ENCODE peak calls at places on chromosomes 16 and 17, in six cellular contexts. O is AG09309, M is NB4, I is H1, B is left ventricle myocardium inferior, H is IMR-90. G is an unnamed sample.

GRCh38 chr16:81560979-81561657 is 116.5 kb downstream of the CMIP start:
- DNase-seq in O (no peak), M (no peak), I (no peak), B (no peak), H (peak; percentile 44), G (no peak)

GRCh38 chr17:32658470-32659418 is 172.0 kb downstream of the CDK5R1 start:
- DNase-seq in O (no peak), M (no peak), I (no peak), B (no peak), H (no peak), G (no peak)

GRCh38 chr17:69561462-69561861 is 147.0 kb downstream of the MAP2K6 start:
- DNase-seq in O (no peak), M (no peak), I (no peak), B (no peak), H (no peak), G (no peak)

GRCh38 chr16:85793662-85794298 is 5.6 kb downstream of the EMC8 start:
- DNase-seq in O (no peak), M (no peak), I (no peak), B (no peak), H (no peak), G (no peak)

GRCh38 chr17:48439473-48439872 is 9.5 kb upstream of the SKAP1 start:
- DNase-seq in O (no peak), M (no peak), I (no peak), B (no peak), H (no peak), G (no peak)

GRCh38 chr17:13419676-13420075 is 182.1 kb downstream of the HS3ST3A1 start:
- DNase-seq in O (no peak), M (peak; percentile 38), I (no peak), B (no peak), H (no peak), G (no peak)

GRCh38 chr17:65558683-65559311 is 2.7 kb downstream of the AXIN2 start:
- DNase-seq in O (no peak), M (no peak), I (no peak), B (no peak), H (no peak), G (no peak)

GRCh38 chr16:87344931-87345631 is 27.9 kb upstream of the C16orf95 start:
- DNase-seq in O (no peak), M (no peak), I (no peak), B (no peak), H (no peak), G (no peak)

GRCh38 chr17:44785921-44786320 is 27.1 kb downstream of the ADAM11 start:
- DNase-seq in O (no peak), M (no peak), I (no peak), B (no peak), H (no peak), G (no peak)

GRCh38 chr16:85687651-85688471 is 893 bp downstream of the GINS2 start:
- DNase-seq in O (no peak), M (no peak), I (no peak), B (no peak), H (no peak), G (no peak)

GRCh38 chr16:89373355-89374110 is 116.8 kb downstream of the ANKRD11 start:
- DNase-seq in O (peak; percentile 27), M (no peak), I (no peak), B (no peak), H (peak; percentile 55), G (peak; percentile 73)
- TF ChIP-seq CTCF in O (no peak), M (no peak), I (no peak), B (no peak), H (no peak), G (no peak)

GRCh38 chr17:38743556-38744171 is 4.5 kb downstream of the PCGF2 start:
- DNase-seq in O (no peak), M (no peak), I (no peak), B (no peak), H (no peak), G (no peak)
- H3K4me3 ChIP-seq in O (no peak overlapping the region), M (no peak overlapping the region), I (peak overlapping the region; percentile 39), B (no peak overlapping the region), H (no peak overlapping the region), G (no peak overlapping the region)

DNA sequence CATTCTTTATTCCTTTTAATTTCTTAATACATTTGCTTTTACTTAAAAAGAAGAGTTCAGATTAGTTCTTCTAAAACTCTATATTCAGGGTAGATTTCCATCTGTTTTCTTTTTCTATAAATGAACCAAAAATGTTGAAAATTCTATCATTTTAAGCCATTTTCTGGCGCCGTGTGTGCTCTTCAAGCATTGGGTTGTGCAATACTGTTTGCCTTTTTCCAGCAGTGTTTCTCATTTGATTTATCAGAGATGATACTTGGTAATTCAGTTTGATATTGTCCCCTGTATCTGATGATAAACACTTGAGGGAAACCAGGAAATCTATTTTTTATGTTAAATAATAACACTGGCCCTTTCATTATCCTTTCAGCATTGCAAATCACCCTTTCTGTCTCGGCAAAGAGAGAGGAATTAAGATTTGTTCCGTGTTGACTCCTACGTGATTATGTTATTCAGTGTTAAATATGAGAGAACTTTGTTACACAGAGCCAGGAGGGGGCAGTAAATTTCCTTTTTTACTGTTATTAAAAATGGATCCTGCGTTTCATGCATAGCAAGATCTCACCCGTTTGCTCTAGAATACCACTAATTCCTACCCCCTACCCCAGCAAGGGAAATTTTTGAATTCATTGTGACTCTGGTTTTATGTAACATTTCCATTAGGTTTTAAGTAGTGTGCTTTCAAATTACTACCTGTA is 606.9 kb upstream of the RBFOX1 start:
- DNase-seq in O (no peak), M (peak; percentile 12), I (no peak), B (no peak), H (no peak), G (no peak)
- TF ChIP-seq CTCF in O (no peak), M (no peak), I (no peak), B (no peak), H (no peak), G (no peak)

DNA sequence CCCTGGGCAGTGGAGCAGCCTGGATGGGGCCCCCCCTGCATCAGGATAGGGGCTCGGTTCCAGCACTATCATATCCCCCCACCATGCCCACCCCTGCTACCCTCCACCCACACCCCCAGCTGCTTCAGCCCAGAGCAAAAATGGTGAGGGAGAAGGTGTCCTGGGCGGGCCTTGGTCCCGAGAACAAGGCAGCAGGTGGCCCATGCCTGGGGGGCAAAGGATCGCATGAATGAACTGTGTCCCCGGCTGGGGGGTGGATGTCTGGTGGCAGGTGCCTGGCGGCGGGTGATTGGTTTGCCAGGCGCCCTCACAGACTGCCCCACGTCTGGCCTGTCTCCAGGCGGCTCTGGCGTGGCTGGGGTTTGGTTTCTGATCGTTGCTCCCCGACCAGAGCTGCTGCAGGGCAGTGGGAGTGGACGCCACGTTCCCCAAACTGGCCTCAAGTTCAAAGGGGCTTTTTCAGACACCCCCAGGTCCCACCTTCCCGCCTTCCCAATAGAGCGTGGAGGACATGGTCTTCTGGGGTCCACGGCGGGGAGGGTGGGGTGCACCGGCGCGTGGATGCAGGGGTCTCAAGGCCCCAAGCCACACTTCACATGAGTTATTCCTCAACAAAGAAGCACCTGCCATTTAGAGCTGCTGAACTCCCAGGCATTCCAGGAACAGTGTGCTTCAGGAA is 12.6 kb downstream of the UTS2R start:
- DNase-seq in O (no peak), M (no peak), I (no peak), B (no peak), H (no peak), G (no peak)
- H3K4me3 ChIP-seq in O (no peak overlapping the region), M (no peak overlapping the region), I (no peak overlapping the region), B (no peak overlapping the region), H (no peak overlapping the region), G (no peak overlapping the region)

GRCh38 chr17:2751482-2751881 is 2.0 kb upstream of the CCDC92B start:
- DNase-seq in O (no peak), M (no peak), I (no peak), B (no peak), H (no peak), G (no peak)
- TF ChIP-seq CTCF in O (no peak), M (no peak), I (no peak), B (no peak), H (no peak), G (no peak)

GRCh38 chr16:89170346-89171215 is 967 bp upstream of the CDH15 start:
- DNase-seq in O (no peak), M (peak; percentile 36), I (peak; percentile 89), B (no peak), H (no peak), G (no peak)

GRCh38 chr16:89172171-89172900 is 788 bp downstream of the CDH15 start:
- DNase-seq in O (no peak), M (peak; percentile 81), I (no peak), B (no peak), H (no peak), G (no peak)

GRCh38 chr16:89169778-89170177 is 1.8 kb upstream of the CDH15 start:
- DNase-seq in O (no peak), M (no peak), I (no peak), B (no peak), H (no peak), G (no peak)

GRCh38 chr16:89172901-89173628 is 1.5 kb downstream of the CDH15 start:
- DNase-seq in O (no peak), M (no peak), I (no peak), B (no peak), H (no peak), G (no peak)

DNA sequence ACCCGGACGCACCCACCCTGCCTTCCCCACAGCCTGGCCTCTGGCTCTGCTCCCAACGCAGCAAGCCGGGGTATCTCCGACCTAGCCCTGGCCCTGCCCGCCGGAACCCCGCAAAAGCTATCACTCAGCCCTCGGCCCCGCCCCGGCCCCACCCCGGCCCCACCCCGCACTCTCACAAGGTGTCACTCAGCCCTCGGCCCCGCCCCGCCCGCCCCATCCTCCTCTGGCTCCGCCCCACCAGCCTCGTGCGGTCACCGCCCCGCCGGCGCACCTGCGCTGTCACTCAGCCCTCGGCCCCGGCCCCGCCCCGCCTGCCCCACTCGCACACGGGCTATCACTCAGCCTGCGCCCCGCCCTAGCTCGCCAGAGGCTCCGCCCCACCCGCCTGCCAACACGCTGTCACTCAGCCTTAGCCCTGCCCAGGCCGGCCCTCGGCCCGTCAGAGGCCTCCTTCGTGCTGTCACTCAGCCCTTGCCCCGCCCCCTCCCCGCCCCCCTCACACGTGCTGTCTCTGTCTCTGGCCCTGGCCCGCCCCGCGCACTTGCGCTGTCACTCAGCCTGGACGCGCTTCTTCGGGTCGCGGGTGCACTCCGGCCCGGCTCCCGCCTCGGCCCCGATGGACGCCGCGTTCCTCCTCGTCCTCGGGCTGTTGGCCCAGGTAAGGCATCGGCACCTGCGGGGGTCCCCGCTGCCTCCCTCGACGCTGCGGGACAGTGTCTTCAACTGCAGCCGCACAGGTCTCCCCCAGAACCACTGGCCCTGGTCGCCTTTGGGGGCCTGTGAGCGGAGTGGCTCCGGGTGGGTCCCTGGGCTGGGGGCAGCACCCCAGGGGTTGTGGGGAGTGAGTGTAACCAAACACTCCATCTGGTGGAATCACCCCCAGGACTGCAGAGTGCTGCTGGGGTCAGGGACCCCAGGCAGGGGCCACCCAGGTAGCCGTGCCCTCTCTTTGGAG is at the start of gene CDH15:
- DNase-seq in O (peak; percentile 8), M (peak; percentile 87), I (peak; percentile 96), B (peak; percentile 87), H (peak; percentile 75), G (peak; percentile 75)
- H3K4me3 ChIP-seq in O (no peak within 1 kb of the TSS), M (no peak within 1 kb of the TSS), I (peak within 1 kb of the TSS; percentile 64), B (peak within 1 kb of the TSS; percentile 59), H (peak within 1 kb of the TSS; percentile 29), G (no peak within 1 kb of the TSS)